ENCODE peak calls at places on chromosomes 16 and 17, in nine cellular contexts. C is IMR-90, T is body of pancreas, G is H9, D is endothelial cell of umbilical vein, A is ovary, Q is colonic mucosa, K is gastrocnemius medialis, O is cardiac muscle cell. L is an unnamed sample.

GRCh38 chr17:50832267-50833227 is 2.8 kb upstream of the WFIKKN2 start:
- DNase-seq in D (no peak), T (no peak), C (no peak), O (no peak), G (peak; percentile 25), Q (no peak), K (no peak), A (peak; percentile 22), L (no peak)

GRCh38 chr16:77951788-77952187 is 70.6 kb upstream of the CLEC3A start:
- DNase-seq in T (no peak), G (no peak), C (no peak), K (no peak), O (peak; percentile 1), A (no peak), D (no peak), Q (no peak), L (no peak)

GRCh38 chr17:82257473-82257872 is 16.0 kb downstream of the CSNK1D start:
- DNase-seq in D (peak; percentile 40), O (peak; percentile 47), A (no peak), C (no peak), G (peak; percentile 83), T (peak; percentile 58), K (peak; percentile 73), Q (no peak), L (no peak)

GRCh38 chr17:49817993-49818392 is 29.5 kb downstream of the KAT7 start:
- DNase-seq in D (no peak), G (no peak), C (no peak), Q (no peak), T (no peak), A (no peak), O (no peak), K (no peak), L (no peak)

GRCh38 chr17:37294888-37295287 is 80.9 kb upstream of the C17orf78 start:
- DNase-seq in G (peak; percentile 61), T (no peak), D (peak; percentile 61), O (no peak), A (no peak), Q (no peak), K (no peak), C (no peak), L (no peak)

GRCh38 chr16:79047337-79047736 is 553.2 kb downstream of the MAF start:
- DNase-seq in C (no peak), O (no peak), T (no peak), Q (no peak), K (no peak), G (no peak), A (no peak), D (no peak), L (no peak)

GRCh38 chr16:77780378-77780837 is 8.0 kb upstream of the VAT1L start:
- DNase-seq in Q (no peak), O (peak; percentile 50), K (no peak), T (no peak), A (no peak), C (peak; percentile 98), G (no peak), D (peak; percentile 57), L (no peak)

GRCh38 chr16:24478401-24478800 is 61.0 kb upstream of the RBBP6 start:
- DNase-seq in K (no peak), T (no peak), Q (no peak), A (no peak), C (no peak), D (no peak), O (no peak), G (no peak), L (no peak)

GRCh38 chr16:19068237-19068815 is 912 bp downstream of the COQ7 start:
- DNase-seq in K (no peak), C (no peak), T (no peak), D (no peak), O (no peak), Q (no peak), A (no peak), G (no peak), L (no peak)

GRCh38 chr16:84700518-84701277 is 898 bp downstream of the USP10 start:
- DNase-seq in K (no peak), D (peak; percentile 46), T (peak; percentile 24), O (no peak), A (no peak), Q (peak; percentile 38), G (no peak), C (peak; percentile 29), L (no peak)

GRCh38 chr17:81558941-81559806 is 7.0 kb upstream of the FAAP100 start:
- DNase-seq in K (no peak), T (no peak), Q (no peak), A (no peak), C (no peak), O (no peak), G (peak; percentile 73), D (no peak), L (no peak)

GRCh38 chr17:21375757-21376584 is at the start of gene KCNJ12:
- DNase-seq in O (peak; percentile 38), D (peak; percentile 3), A (no peak), T (no peak), C (no peak), Q (no peak), G (peak; percentile 57), K (peak; percentile 44), L (no peak)

GRCh38 chr17:43791589-43791988 is 11.4 kb downstream of the CFAP97D1 start:
- DNase-seq in A (no peak), K (no peak), O (peak; percentile 29), T (peak; percentile 47), G (peak; percentile 52), C (peak; percentile 49), Q (no peak), D (peak; percentile 40), L (no peak)

GRCh38 chr17:178292-179065 is 3.0 kb downstream of the DOC2B start:
- DNase-seq in T (no peak), O (no peak), C (no peak), D (no peak), G (no peak), Q (no peak), A (no peak), K (no peak), L (no peak)

GRCh38 chr17:48335858-48336500 is 94.0 kb downstream of the SKAP1 start:
- DNase-seq in Q (no peak), T (no peak), A (no peak), C (peak; percentile 71), D (peak; percentile 87), O (peak; percentile 67), G (no peak), K (no peak), L (no peak)

GRCh38 chr16:19835989-19836421 is 48.6 kb downstream of the GPRC5B start:
- DNase-seq in G (no peak), D (no peak), Q (no peak), T (no peak), C (peak; percentile 83), O (peak; percentile 22), K (no peak), A (no peak), L (no peak)

GRCh38 chr16:10578474-10579316 is 1.7 kb downstream of the EMP2 start:
- DNase-seq in C (no peak), D (no peak), T (peak; percentile 47), Q (peak; percentile 73), G (no peak), A (peak; percentile 26), O (no peak), K (no peak), L (peak; percentile 88)

DNA sequence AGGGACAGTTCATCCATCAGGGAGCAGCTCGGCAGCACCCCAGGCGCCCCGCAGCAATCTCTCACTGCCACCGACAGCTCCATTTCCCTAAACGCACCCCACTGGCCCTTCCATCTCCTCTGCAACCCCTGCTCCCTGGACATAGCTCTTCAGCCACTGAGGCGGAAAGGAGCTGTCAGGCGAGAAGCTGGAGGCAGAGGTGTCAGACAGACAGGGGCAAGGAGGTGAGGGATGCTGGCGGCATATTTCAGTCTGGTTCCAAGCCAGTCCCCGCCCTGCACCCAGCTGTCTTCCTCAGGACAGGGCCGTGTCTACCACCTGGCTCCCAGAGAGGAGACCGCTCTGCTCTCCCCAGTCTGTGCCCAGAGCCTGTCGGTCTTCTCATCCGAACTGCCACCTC is 9.7 kb downstream of the ACLY start:
- DNase-seq in O (no peak), D (no peak), G (no peak), A (no peak), C (no peak), T (no peak), Q (no peak), K (no peak), L (no peak)
- H3K4me1 ChIP-seq in O (no peaks in the 10 kb centered on the region), D (no peaks in the 10 kb centered on the region), G (no peaks in the 10 kb centered on the region), A (no peaks in the 10 kb centered on the region), C (peaks cover 35% of the 10 kb centered on the region), T (peaks cover 35% of the 10 kb centered on the region), Q (no peaks in the 10 kb centered on the region), K (no peaks in the 10 kb centered on the region), L (no peaks in the 10 kb centered on the region)

DNA sequence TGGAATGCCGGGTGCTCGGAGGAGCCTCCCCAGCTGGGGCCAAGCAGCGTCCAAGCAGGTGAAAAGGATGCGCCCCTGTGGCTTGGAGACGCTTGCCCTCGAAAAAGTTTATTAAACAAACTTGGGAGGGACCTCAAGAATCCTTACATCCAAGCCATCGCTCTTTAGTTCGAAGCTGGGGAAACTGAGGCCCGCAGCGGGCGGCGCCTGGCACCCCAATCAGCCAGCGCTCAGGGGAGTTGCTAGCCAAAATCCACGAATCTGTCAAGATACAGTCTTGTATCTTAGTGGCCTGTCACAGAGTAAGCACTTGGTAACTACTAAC is 553 bp upstream of the B9D1 start:
- DNase-seq in K (no peak), A (no peak), Q (no peak), D (no peak), O (no peak), G (no peak), C (no peak), T (no peak), L (no peak)
- TF ChIP-seq CTCF in K (no peak), A (no peak), Q (no peak), D (no peak), O (no peak), G (no peak), C (no peak), T (no peak), L (no peak)

DNA sequence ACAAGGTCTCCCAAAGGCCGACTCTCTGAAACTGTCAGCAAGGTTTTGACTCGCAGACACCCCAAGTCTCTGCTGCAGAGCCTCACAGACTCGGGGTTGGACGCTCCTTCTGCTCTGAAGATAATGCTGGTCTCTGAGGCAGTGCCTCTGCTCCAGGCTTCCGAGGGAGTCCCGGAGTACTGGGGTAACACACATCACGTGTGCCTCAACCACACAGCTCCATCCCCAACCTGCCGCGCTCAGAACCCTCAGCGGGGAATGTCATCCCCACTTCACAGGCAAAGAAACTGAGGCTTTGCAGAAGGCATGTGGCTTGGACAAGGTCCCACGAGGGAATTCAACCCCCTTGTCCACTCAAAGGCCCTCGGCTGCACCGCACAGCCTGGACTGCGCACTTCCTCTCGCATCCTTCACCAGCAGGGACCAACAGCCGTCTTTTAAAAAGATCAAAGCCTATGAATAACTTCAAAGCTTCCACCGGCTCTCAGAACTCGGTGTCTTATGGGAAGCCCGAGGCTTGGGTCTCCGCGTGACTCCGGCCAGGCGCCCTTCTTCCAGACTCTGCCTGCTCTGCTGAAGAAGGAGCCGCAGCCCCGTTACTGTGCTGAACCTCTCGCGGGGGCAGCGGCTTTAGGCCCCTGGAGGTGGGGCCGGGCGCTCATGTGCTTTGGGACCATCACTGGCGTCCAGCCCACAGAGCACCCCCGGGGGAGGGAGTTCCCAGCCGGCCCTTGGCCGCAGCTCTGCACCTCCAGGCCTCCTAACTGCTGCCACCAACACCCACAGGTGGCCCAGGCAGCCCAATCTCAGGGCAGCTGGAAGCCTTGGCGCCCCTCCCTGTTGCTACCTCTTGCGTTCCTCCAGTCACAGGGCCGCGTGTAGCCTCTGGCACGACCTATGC is 2.2 kb downstream of the TMEM204 start:
- DNase-seq in G (no peak), C (no peak), O (no peak), T (no peak), Q (no peak), D (no peak), A (peak; percentile 40), K (no peak), L (peak; percentile 63)
- H3K4me1 ChIP-seq in G (no peaks in the 10 kb centered on the region), C (peaks cover 17% of the 10 kb centered on the region), O (no peaks in the 10 kb centered on the region), T (no peaks in the 10 kb centered on the region), Q (no peaks in the 10 kb centered on the region), D (peaks cover 37% of the 10 kb centered on the region), A (peaks cover 16% of the 10 kb centered on the region), K (peaks cover 26% of the 10 kb centered on the region), L (peaks cover 31% of the 10 kb centered on the region)

GRCh38 chr17:56629450-56630187 is 36.1 kb downstream of the NOG start:
- DNase-seq in G (peak; percentile 83), K (no peak), D (no peak), O (peak; percentile 11), A (no peak), T (no peak), C (peak; percentile 37), Q (no peak), L (no peak)
- TF ChIP-seq CTCF in G (peak; percentile 70), K (no peak), D (peak; percentile 25), O (peak; percentile 25), A (no peak), T (no peak), C (peak; percentile 46), Q (no peak), L (peak; percentile 25)

L was measured in upper lobe of right lung.